ENCODE peak calls at places on chromosomes 11 and 22, in six cellular contexts. B, W, E, Q, K and L are unnamed samples.

GRCh38 chr22:50041361-50042065 is 16.6 kb downstream of the TTLL8 start:
- DNase-seq in B (no peak), E (no peak), Q (no peak), W (no peak), K (no peak), L (no peak)

GRCh38 chr11:109971184-109971523 is 122.0 kb upstream of the ZC3H12C start:
- DNase-seq in Q (no peak), K (no peak), B (no peak), W (no peak), E (no peak), L (no peak)

GRCh38 chr11:34599406-34599901 is 21.4 kb upstream of the EHF start:
- DNase-seq in E (no peak), Q (no peak), B (no peak), W (no peak), K (no peak), L (no peak)

GRCh38 chr22:36145881-36146280 is 14.7 kb downstream of the APOL3 start:
- DNase-seq in E (no peak), W (no peak), K (no peak), Q (no peak), B (no peak), L (no peak)

GRCh38 chr22:20206709-20207215 is 55.9 kb upstream of the CCDC188 start:
- DNase-seq in Q (peak), B (no peak), K (no peak), E (no peak), W (no peak), L (no peak)

GRCh38 chr11:36352919-36353318 is 56.8 kb downstream of the PRR5L start:
- DNase-seq in K (no peak), E (no peak), W (no peak), Q (no peak), B (peak), L (no peak)

GRCh38 chr11:124511739-124512138 is 31.7 kb downstream of the OR8B12 start:
- DNase-seq in K (no peak), Q (no peak), W (no peak), B (no peak), E (no peak), L (no peak)

GRCh38 chr22:19169947-19170318 is 8.6 kb downstream of the SLC25A1 start:
- DNase-seq in E (no peak), W (no peak), B (no peak), Q (no peak), K (no peak), L (no peak)

GRCh38 chr11:14386895-14387480 is 28.0 kb upstream of the RRAS2 start:
- DNase-seq in B (no peak), E (no peak), W (peak), K (no peak), Q (no peak), L (no peak)

GRCh38 chr11:70212227-70212811 is 9.2 kb downstream of the FADD start:
- DNase-seq in K (no peak), W (no peak), E (no peak), B (no peak), Q (no peak), L (no peak)

GRCh38 chr11:27255447-27255828 is 107.6 kb downstream of the CCDC34 start:
- DNase-seq in E (no peak), B (no peak), W (no peak), Q (no peak), K (no peak), L (no peak)

GRCh38 chr11:46026616-46027293 is 94.5 kb downstream of the PHF21A start:
- DNase-seq in B (no peak), Q (no peak), K (no peak), W (no peak), E (no peak), L (no peak)

GRCh38 chr11:106228996-106229395 is 151.5 kb downstream of the AASDHPPT start:
- DNase-seq in B (no peak), K (no peak), W (no peak), E (no peak), Q (no peak), L (no peak)

GRCh38 chr22:17964153-17964552 is 60.2 kb downstream of the MICAL3 start:
- DNase-seq in B (no peak), W (no peak), K (no peak), Q (no peak), E (no peak), L (no peak)

GRCh38 chr11:133164986-133165385 is 367.3 kb downstream of the OPCML start:
- DNase-seq in K (no peak), W (no peak), E (no peak), Q (no peak), B (no peak), L (no peak)

GRCh38 chr11:113153847-113154246 is 160.5 kb upstream of the TTC12 start:
- DNase-seq in W (no peak), K (no peak), Q (no peak), B (no peak), E (no peak), L (no peak)

GRCh38 chr11:134644489-134645456 is 232.7 kb upstream of the B3GAT1 start:
- DNase-seq in W (no peak), Q (no peak), B (no peak), K (no peak), E (no peak), L (no peak)

GRCh38 chr11:32527776-32528175 is 55.9 kb upstream of the EIF3M start:
- DNase-seq in Q (no peak), B (no peak), K (no peak), E (no peak), W (no peak), L (no peak)

GRCh38 chr11:35682230-35683195 is 19.9 kb downstream of the TRIM44 start:
- DNase-seq in Q (no peak), K (no peak), W (no peak), E (no peak), B (no peak), L (no peak)

GRCh38 chr11:100302824-100303223 is 384.3 kb upstream of the ARHGAP42 start:
- DNase-seq in E (no peak), K (no peak), B (no peak), Q (no peak), W (no peak), L (no peak)

GRCh38 chr22:48750282-48750681 is 1077.4 kb downstream of the BRD1 start:
- DNase-seq in E (no peak), B (no peak), W (no peak), Q (no peak), K (no peak), L (no peak)

GRCh38 chr22:32325416-32325801 is 32.3 kb upstream of the RFPL3 start:
- DNase-seq in K (no peak), B (no peak), Q (no peak), W (no peak), E (no peak), L (no peak)

GRCh38 chr11:33861911-33862310 is 30.0 kb downstream of the LMO2 start:
- DNase-seq in B (no peak), E (no peak), K (no peak), Q (no peak), W (no peak), L (no peak)

GRCh38 chr11:27912916-27913315 is 195.0 kb downstream of the KIF18A start:
- DNase-seq in E (no peak), Q (no peak), W (no peak), B (no peak), K (no peak), L (no peak)

GRCh38 chr11:74019860-74020259 is 11.0 kb upstream of the UCP3 start:
- DNase-seq in Q (no peak), W (no peak), B (no peak), K (no peak), E (no peak), L (no peak)

GRCh38 chr11:117458275-117459120 is 130.8 kb downstream of the CEP164 start:
- DNase-seq in E (no peak), Q (no peak), B (no peak), W (no peak), K (no peak), L (no peak)

GRCh38 chr11:8913961-8914660 is 3.1 kb downstream of the AKIP1 start:
- DNase-seq in W (no peak), E (no peak), Q (no peak), K (no peak), B (no peak), L (no peak)

GRCh38 chr22:32469799-32470212 is 4.8 kb upstream of the FBXO7 start:
- DNase-seq in B (no peak), K (no peak), E (no peak), Q (no peak), W (no peak), L (no peak)

GRCh38 chr11:15779518-15779917 is 576.8 kb downstream of the SOX6 start:
- DNase-seq in Q (no peak), B (no peak), W (no peak), K (no peak), E (no peak), L (no peak)

GRCh38 chr11:125073616-125074483 is 10.7 kb downstream of the SLC37A2 start:
- DNase-seq in Q (no peak), E (no peak), K (no peak), B (no peak), W (no peak), L (no peak)

GRCh38 chr11:134024420-134025085 is 44.3 kb upstream of the JAM3 start:
- DNase-seq in E (no peak), W (no peak), K (no peak), B (no peak), Q (no peak), L (no peak)

GRCh38 chr11:79129702-79130101 is 311.1 kb downstream of the TENM4 start:
- DNase-seq in Q (no peak), W (no peak), E (no peak), K (no peak), B (no peak), L (no peak)

GRCh38 chr11:78289547-78290292 is 101.0 kb downstream of the USP35 start:
- DNase-seq in Q (no peak), K (no peak), B (no peak), E (no peak), W (no peak), L (no peak)

GRCh38 chr11:131580466-131580865 is 210.1 kb downstream of the NTM start:
- DNase-seq in K (no peak), B (no peak), Q (no peak), W (no peak), E (no peak), L (no peak)

GRCh38 chr11:12901874-12902481 is 107.1 kb upstream of the RASSF10 start:
- DNase-seq in B (no peak), K (no peak), W (no peak), Q (no peak), E (no peak), L (no peak)

GRCh38 chr11:18669629-18670162 is 28.9 kb upstream of the TMEM86A start:
- DNase-seq in B (no peak), E (no peak), W (no peak), Q (peak), K (no peak), L (no peak)

GRCh38 chr11:27392715-27393114 is 29.7 kb upstream of the CCDC34 start:
- DNase-seq in B (no peak), W (no peak), E (no peak), Q (no peak), K (no peak), L (no peak)